ENCODE peak calls at places on chromosomes 12 and 14, in eight cellular contexts. J is coronary artery; T is stimulated activated CD8-positive, alpha-beta memory T cell treated with anti-CD3 and anti-CD28 coated beads, Interleukin-15, amount 100 ng/mL, for 4 hours; D is ACHN; W is ELF-1; Z is KG1; X is renal cortical epithelial cell; Y is kidney. H is an unnamed sample.

GRCh38 chr14:64942531-64943111 is at the start of gene GPX2:
- DNase-seq in J (no peak), Y (peak), D (no peak), X (no peak), T (no peak), W (no peak), Z (no peak), H (no peak)

GRCh38 chr12:1213205-1213604 is 222.2 kb downstream of the ERC1 start:
- DNase-seq in W (no peak), X (no peak), T (no peak), J (no peak), Z (no peak), Y (no peak), D (no peak), H (no peak)

GRCh38 chr12:124086299-124086898 is 113.4 kb downstream of the ZNF664 start:
- DNase-seq in X (no peak), D (no peak), T (no peak), W (no peak), Z (no peak), Y (no peak), J (no peak), H (no peak)

GRCh38 chr12:124804011-124804621 is 59.5 kb downstream of the SCARB1 start:
- DNase-seq in J (no peak), Z (no peak), D (peak), T (no peak), W (peak), X (no peak), Y (no peak), H (peak)

GRCh38 chr12:29429999-29430698 is 49.2 kb upstream of the ERGIC2 start:
- DNase-seq in Y (no peak), J (no peak), D (no peak), Z (no peak), X (peak), W (no peak), T (no peak), H (no peak)

GRCh38 chr14:67413806-67414769 is 2.1 kb upstream of the PLEK2 start:
- DNase-seq in T (peak), W (peak), Z (peak), X (peak), J (no peak), Y (no peak), D (peak), H (no peak)

GRCh38 chr12:9751204-9752144 is 9.2 kb downstream of the CD69 start:
- DNase-seq in T (no peak), X (peak), D (no peak), Z (no peak), W (no peak), Y (no peak), J (no peak), H (no peak)

GRCh38 chr12:74043343-74043742 is 494.3 kb upstream of the ATXN7L3B start:
- DNase-seq in Y (no peak), W (peak), J (no peak), Z (no peak), T (no peak), X (peak), D (peak), H (no peak)

GRCh38 chr14:99754141-99755067 is 38.8 kb upstream of the EML1 start:
- DNase-seq in D (peak), Y (peak), Z (no peak), T (no peak), W (no peak), X (peak), J (no peak), H (no peak)

GRCh38 chr14:77088219-77088618 is 9.8 kb upstream of the CIPC start:
- DNase-seq in Z (no peak), D (no peak), Y (no peak), X (peak), T (no peak), W (peak), J (no peak), H (no peak)